ENCODE peak calls at places on chromosomes 3 and 15, in seven cellular contexts. T is hepatocyte; B is IMR-90; J is CD8-positive, alpha-beta T cell; L is MM.1S; D is CD4-positive, alpha-beta T cell; X is sigmoid colon. F is an unnamed sample.

GRCh38 chr3:183116051-183116614 is 16.8 kb upstream of the MCCC1 start:
- DNase-seq in B (no peak), J (peak; percentile 19), L (peak; percentile 100), X (no peak), D (peak; percentile 47), T (peak; percentile 79), F (peak; percentile 72)

GRCh38 chr3:197015790-197016705 is 13.6 kb downstream of the MELTF start:
- DNase-seq in T (no peak), J (no peak), D (no peak), B (no peak), L (no peak), X (no peak), F (peak; percentile 53)

GRCh38 chr3:11477286-11477935 is 166.3 kb downstream of the VGLL4 start:
- DNase-seq in D (no peak), X (peak; percentile 72), L (no peak), T (peak; percentile 65), B (peak; percentile 96), J (no peak), F (no peak)

GRCh38 chr3:98961161-98962155 is 60.0 kb upstream of the DCBLD2 start:
- DNase-seq in X (no peak), B (peak; percentile 88), T (no peak), L (no peak), D (no peak), J (no peak), F (no peak)

GRCh38 chr15:83595191-83595590 is 58.7 kb upstream of the ADAMTSL3 start:
- DNase-seq in T (no peak), D (no peak), B (no peak), X (no peak), L (no peak), J (no peak), F (no peak)

GRCh38 chr3:132228923-132229322 is 88.3 kb upstream of the ACP3 start:
- DNase-seq in J (no peak), B (peak; percentile 10), D (no peak), T (no peak), L (no peak), X (no peak), F (no peak)

GRCh38 chr15:42133892-42134502 is 22.4 kb downstream of the PLA2G4F start:
- DNase-seq in B (peak; percentile 17), D (peak; percentile 47), L (peak; percentile 48), T (peak; percentile 42), J (peak; percentile 27), X (peak; percentile 14), F (peak; percentile 89)

GRCh38 chr3:132293231-132293630 is 24.0 kb upstream of the ACP3 start:
- DNase-seq in X (no peak), T (no peak), J (no peak), B (no peak), L (no peak), D (no peak), F (no peak)

GRCh38 chr3:88263417-88264116 is 113.8 kb downstream of the C3orf38 start:
- DNase-seq in X (no peak), L (no peak), J (no peak), D (no peak), B (no peak), T (no peak), F (no peak)

GRCh38 chr3:123151251-123151705 is 50.5 kb upstream of the SEC22A start:
- DNase-seq in T (no peak), J (no peak), L (no peak), B (no peak), D (no peak), X (no peak), F (no peak)

GRCh38 chr15:28273468-28273867 is 48.5 kb downstream of the HERC2 start:
- DNase-seq in J (no peak), D (no peak), L (no peak), T (peak; percentile 9), B (peak; percentile 34), X (no peak), F (no peak)
- TF ChIP-seq CTCF in J (no peak), D (no peak), L (no peak), T (no peak), B (peak; percentile 27), X (no peak), F (peak; percentile 20)

GRCh38 chr3:129975332-129976090 is 991 bp downstream of the TRH start:
- DNase-seq in T (peak; percentile 26), L (no peak), J (no peak), X (no peak), B (no peak), D (no peak), F (peak; percentile 74)
- H3K27me3 ChIP-seq in T (peaks cover 75% of the 10 kb centered on the region), L (peaks cover 10% of the 10 kb centered on the region), J (peaks cover 21% of the 10 kb centered on the region), X (peaks cover 72% of the 10 kb centered on the region), B (peaks cover 92% of the 10 kb centered on the region), D (peaks cover 50% of the 10 kb centered on the region), F (peaks cover 66% of the 10 kb centered on the region)

GRCh38 chr15:88258021-88258641 is 1.6 kb upstream of the NTRK3 start:
- DNase-seq in L (peak; percentile 36), B (no peak), X (no peak), D (no peak), T (peak; percentile 53), J (no peak), F (peak; percentile 64)
- TF ChIP-seq CTCF in L (peak; percentile 52), B (no peak), X (no peak), D (no peak), T (peak; percentile 32), J (no peak), F (peak; percentile 25)

DNA sequence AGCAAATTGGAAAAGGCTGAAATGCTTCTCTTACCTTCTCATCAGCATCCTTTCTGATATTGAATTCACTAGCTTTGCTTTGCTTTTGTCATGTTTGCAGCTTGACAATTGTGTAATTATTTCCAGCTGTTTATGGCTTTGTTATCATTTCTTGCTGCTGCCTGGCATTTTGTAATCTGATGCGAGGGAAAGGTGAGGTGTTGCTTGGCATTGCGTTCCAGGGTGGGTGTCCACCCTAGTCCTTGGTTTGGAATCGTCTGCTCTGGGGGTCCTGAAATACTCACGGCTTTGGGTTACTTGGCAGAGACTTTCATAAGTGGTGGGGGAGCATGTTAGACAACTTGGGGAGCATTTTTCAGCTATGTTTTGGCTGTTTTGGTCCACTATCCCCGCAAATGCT is 3.0 kb downstream of the CACNA2D3 start:
- DNase-seq in X (no peak), B (no peak), L (no peak), J (no peak), T (no peak), D (no peak), F (no peak)
- H3K27me3 ChIP-seq in X (peaks cover 15% of the 10 kb centered on the region), B (peaks cover 29% of the 10 kb centered on the region), L (no peaks in the 10 kb centered on the region), J (no peaks in the 10 kb centered on the region), T (peaks cover 78% of the 10 kb centered on the region), D (peaks cover 51% of the 10 kb centered on the region), F (peaks cover 12% of the 10 kb centered on the region)

DNA sequence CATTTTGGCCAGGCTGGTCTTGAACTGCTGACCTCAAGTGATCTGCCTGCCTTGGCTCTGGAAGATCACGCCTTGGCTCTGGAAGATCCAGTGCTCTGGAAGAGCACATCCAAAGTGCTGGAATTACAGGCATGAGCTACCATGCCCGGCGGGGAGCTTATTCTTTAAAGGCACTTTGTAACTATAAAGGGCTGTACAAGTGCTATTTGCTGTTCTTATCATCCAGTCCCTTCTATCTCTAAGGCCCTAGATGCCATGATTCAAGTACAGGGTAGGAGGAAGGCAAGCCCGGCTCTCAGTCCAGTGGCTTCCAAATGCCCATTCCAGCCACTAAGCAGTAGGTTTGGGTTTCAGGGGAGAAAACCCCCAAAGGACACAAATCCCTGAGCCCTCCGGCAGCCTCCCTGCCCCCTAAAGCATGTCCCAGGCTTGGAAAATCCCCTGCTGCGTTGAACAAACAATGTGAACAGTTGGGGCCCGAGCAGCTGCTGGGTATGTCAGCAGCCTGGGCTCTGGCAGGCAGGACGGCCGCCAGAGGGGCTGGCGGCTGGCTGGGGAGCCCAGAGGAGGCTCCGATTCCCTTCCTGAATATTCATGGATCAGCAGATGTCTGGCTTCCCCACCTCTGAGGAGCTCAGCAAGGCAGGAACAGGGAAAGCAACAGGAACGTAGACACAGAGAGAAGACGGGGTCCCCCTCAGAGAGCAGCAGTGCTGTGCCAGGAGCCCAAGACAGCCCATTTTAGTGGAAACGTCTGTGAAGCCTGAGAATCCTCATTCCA is 7.7 kb downstream of the IGDCC4 start:
- DNase-seq in X (no peak), T (peak; percentile 82), J (no peak), B (peak; percentile 76), L (no peak), D (no peak), F (no peak)
- TF ChIP-seq CTCF in X (no peak), T (no peak), J (no peak), B (peak; percentile 14), L (no peak), D (no peak), F (no peak)